ENCODE peak calls at places on chromosome 1, in four cellular contexts. One of them, this sample, is unnamed.
A peak's percentile ranks its signal among the peaks of the same experiment; 100 is the strongest.

GRCh38 chr1:225450491-225451191 is 22.8 kb upstream of the LBR start:
- DNase-seq in sciatic nerve: peak; percentile 54
- DNase-seq in globus pallidus: no peak
- DNase-seq in stimulated activated CD4-positive, alpha-beta T cell treated with anti-CD3 and anti-CD28 coated beads, Interleukin-4, amount 100 ng/mL, for 48 hours: no peak
- DNase-seq in this sample: no peak

GRCh38 chr1:38444311-38444710 is 397.7 kb upstream of the POU3F1 start:
- DNase-seq in sciatic nerve: no peak
- DNase-seq in globus pallidus: no peak
- DNase-seq in stimulated activated CD4-positive, alpha-beta T cell treated with anti-CD3 and anti-CD28 coated beads, Interleukin-4, amount 100 ng/mL, for 48 hours: no peak
- DNase-seq in this sample: no peak

GRCh38 chr1:29974345-29974744 is 738.0 kb downstream of the PTPRU start:
- DNase-seq in stimulated activated CD4-positive, alpha-beta T cell treated with anti-CD3 and anti-CD28 coated beads, Interleukin-4, amount 100 ng/mL, for 48 hours: no peak
- DNase-seq in sciatic nerve: no peak
- DNase-seq in globus pallidus: no peak
- DNase-seq in this sample: peak; percentile 57

GRCh38 chr1:53393325-53393792 is 65.5 kb upstream of the LRP8 start:
- DNase-seq in globus pallidus: peak; percentile 60
- DNase-seq in sciatic nerve: peak; percentile 89
- DNase-seq in stimulated activated CD4-positive, alpha-beta T cell treated with anti-CD3 and anti-CD28 coated beads, Interleukin-4, amount 100 ng/mL, for 48 hours: peak; percentile 70
- DNase-seq in this sample: peak; percentile 66

GRCh38 chr1:24348196-24348595 is 29.0 kb downstream of the GRHL3 start:
- DNase-seq in stimulated activated CD4-positive, alpha-beta T cell treated with anti-CD3 and anti-CD28 coated beads, Interleukin-4, amount 100 ng/mL, for 48 hours: no peak
- DNase-seq in sciatic nerve: no peak
- DNase-seq in globus pallidus: no peak
- DNase-seq in this sample: no peak

GRCh38 chr1:112687361-112687760 is 12.9 kb downstream of the MOV10 start:
- DNase-seq in sciatic nerve: no peak
- DNase-seq in stimulated activated CD4-positive, alpha-beta T cell treated with anti-CD3 and anti-CD28 coated beads, Interleukin-4, amount 100 ng/mL, for 48 hours: no peak
- DNase-seq in globus pallidus: no peak
- DNase-seq in this sample: no peak

GRCh38 chr1:181386951-181387350 is 96.4 kb upstream of the CACNA1E start:
- DNase-seq in globus pallidus: no peak
- DNase-seq in stimulated activated CD4-positive, alpha-beta T cell treated with anti-CD3 and anti-CD28 coated beads, Interleukin-4, amount 100 ng/mL, for 48 hours: no peak
- DNase-seq in sciatic nerve: no peak
- DNase-seq in this sample: no peak

GRCh38 chr1:61012365-61012764 is 70.0 kb upstream of the NFIA start:
- DNase-seq in stimulated activated CD4-positive, alpha-beta T cell treated with anti-CD3 and anti-CD28 coated beads, Interleukin-4, amount 100 ng/mL, for 48 hours: no peak
- DNase-seq in globus pallidus: no peak
- DNase-seq in sciatic nerve: no peak
- DNase-seq in this sample: no peak

GRCh38 chr1:173164686-173165085 is 42.4 kb downstream of the TNFSF4 start:
- DNase-seq in sciatic nerve: no peak
- DNase-seq in stimulated activated CD4-positive, alpha-beta T cell treated with anti-CD3 and anti-CD28 coated beads, Interleukin-4, amount 100 ng/mL, for 48 hours: no peak
- DNase-seq in globus pallidus: no peak
- DNase-seq in this sample: peak; percentile 13

GRCh38 chr1:94851571-94851970 is 31.4 kb downstream of the SLC44A3 start:
- DNase-seq in sciatic nerve: no peak
- DNase-seq in stimulated activated CD4-positive, alpha-beta T cell treated with anti-CD3 and anti-CD28 coated beads, Interleukin-4, amount 100 ng/mL, for 48 hours: no peak
- DNase-seq in globus pallidus: peak; percentile 33
- DNase-seq in this sample: no peak

GRCh38 chr1:77057994-77058585 is 161.1 kb downstream of the PIGK start:
- DNase-seq in sciatic nerve: no peak
- DNase-seq in stimulated activated CD4-positive, alpha-beta T cell treated with anti-CD3 and anti-CD28 coated beads, Interleukin-4, amount 100 ng/mL, for 48 hours: no peak
- DNase-seq in globus pallidus: no peak
- DNase-seq in this sample: no peak

GRCh38 chr1:202005958-202006357 is 4.4 kb upstream of the ELF3 start:
- DNase-seq in sciatic nerve: no peak
- DNase-seq in globus pallidus: no peak
- DNase-seq in stimulated activated CD4-positive, alpha-beta T cell treated with anti-CD3 and anti-CD28 coated beads, Interleukin-4, amount 100 ng/mL, for 48 hours: no peak
- DNase-seq in this sample: no peak

GRCh38 chr1:235051521-235051920 is 77.1 kb downstream of the TOMM20 start:
- DNase-seq in stimulated activated CD4-positive, alpha-beta T cell treated with anti-CD3 and anti-CD28 coated beads, Interleukin-4, amount 100 ng/mL, for 48 hours: no peak
- DNase-seq in sciatic nerve: no peak
- DNase-seq in globus pallidus: no peak
- DNase-seq in this sample: no peak

GRCh38 chr1:216057080-216057479 is 366.2 kb downstream of the USH2A start:
- DNase-seq in stimulated activated CD4-positive, alpha-beta T cell treated with anti-CD3 and anti-CD28 coated beads, Interleukin-4, amount 100 ng/mL, for 48 hours: no peak
- DNase-seq in globus pallidus: no peak
- DNase-seq in sciatic nerve: no peak
- DNase-seq in this sample: no peak

GRCh38 chr1:150165622-150166612 is 16.2 kb downstream of the PLEKHO1 start:
- DNase-seq in stimulated activated CD4-positive, alpha-beta T cell treated with anti-CD3 and anti-CD28 coated beads, Interleukin-4, amount 100 ng/mL, for 48 hours: peak; percentile 32
- DNase-seq in sciatic nerve: no peak
- DNase-seq in globus pallidus: no peak
- DNase-seq in this sample: no peak

GRCh38 chr1:23646086-23646485 is 45.5 kb upstream of the RPL11 start:
- DNase-seq in stimulated activated CD4-positive, alpha-beta T cell treated with anti-CD3 and anti-CD28 coated beads, Interleukin-4, amount 100 ng/mL, for 48 hours: no peak
- DNase-seq in globus pallidus: no peak
- DNase-seq in sciatic nerve: no peak
- DNase-seq in this sample: no peak

GRCh38 chr1:201774224-201774982 is 54.6 kb upstream of the IPO9 start:
- DNase-seq in globus pallidus: no peak
- DNase-seq in stimulated activated CD4-positive, alpha-beta T cell treated with anti-CD3 and anti-CD28 coated beads, Interleukin-4, amount 100 ng/mL, for 48 hours: no peak
- DNase-seq in sciatic nerve: no peak
- DNase-seq in this sample: no peak

This sample was measured in iPS DF 6.9.